ENCODE peak calls at places on chromosomes 3 and 15, in five cellular contexts. V is A549, O is AG04449, A is lower leg skin, Q is suprapubic skin. B is an unnamed sample.

GRCh38 chr3:132788299-132788698 is 66.1 kb upstream of the NPHP3 start:
- DNase-seq in V (no peak), O (no peak), A (peak; percentile 25), Q (no peak), B (no peak)

GRCh38 chr3:21913791-21914190 is 162.8 kb upstream of the ZNF385D start:
- DNase-seq in V (no peak), O (peak; percentile 41), A (no peak), Q (no peak), B (no peak)

GRCh38 chr3:169666501-169667379 is 3.2 kb upstream of the MECOM start:
- DNase-seq in V (no peak), O (no peak), A (no peak), Q (no peak), B (no peak)

GRCh38 chr3:57026918-57027317 is 33.5 kb upstream of the SPATA12 start:
- DNase-seq in V (no peak), O (no peak), A (no peak), Q (no peak), B (no peak)

GRCh38 chr3:12999147-13000140 is 73.8 kb downstream of the IQSEC1 start:
- DNase-seq in V (no peak), O (no peak), A (peak; percentile 91), Q (peak; percentile 94), B (peak; percentile 40)

GRCh38 chr15:60945196-60945595 is 283.9 kb downstream of the RORA start:
- DNase-seq in V (no peak), O (no peak), A (no peak), Q (peak; percentile 70), B (no peak)

GRCh38 chr3:100316656-100317069 is 17.9 kb upstream of the NIT2 start:
- DNase-seq in V (peak; percentile 25), O (peak; percentile 34), A (peak; percentile 37), Q (no peak), B (no peak)

GRCh38 chr15:77186518-77187095 is 115.7 kb upstream of the TSPAN3 start:
- DNase-seq in V (no peak), O (no peak), A (no peak), Q (no peak), B (no peak)

GRCh38 chr15:63366451-63366850 is 15.2 kb downstream of the CA12 start:
- DNase-seq in V (no peak), O (no peak), A (no peak), Q (no peak), B (no peak)

GRCh38 chr15:72222433-72222832 is 8.6 kb downstream of the PKM start:
- DNase-seq in V (peak; percentile 95), O (no peak), A (peak; percentile 71), Q (no peak), B (peak; percentile 99)

GRCh38 chr3:9290556-9290955 is 41.1 kb upstream of the SRGAP3 start:
- DNase-seq in V (no peak), O (no peak), A (no peak), Q (no peak), B (no peak)

GRCh38 chr3:17730318-17730967 is 12.0 kb downstream of the TBC1D5 start:
- DNase-seq in V (no peak), O (peak; percentile 16), A (no peak), Q (no peak), B (no peak)

GRCh38 chr3:185549651-185550111 is 2.7 kb downstream of the LIPH start:
- DNase-seq in V (no peak), O (no peak), A (no peak), Q (no peak), B (no peak)

GRCh38 chr3:186732169-186732766 is 15.1 kb downstream of the KNG1 start:
- DNase-seq in V (no peak), O (no peak), A (no peak), Q (no peak), B (no peak)

GRCh38 chr3:77967621-77968020 is 927.7 kb downstream of the ROBO2 start:
- DNase-seq in V (no peak), O (no peak), A (no peak), Q (no peak), B (no peak)

GRCh38 chr3:158166223-158166622 is 56.3 kb downstream of the RSRC1 start:
- DNase-seq in V (no peak), O (no peak), A (no peak), Q (no peak), B (no peak)

GRCh38 chr3:152257246-152258074 is 11.3 kb upstream of the MBNL1 start:
- DNase-seq in V (no peak), O (no peak), A (no peak), Q (no peak), B (no peak)

GRCh38 chr15:35705030-35705884 is 159.3 kb upstream of the DPH6 start:
- DNase-seq in V (no peak), O (no peak), A (no peak), Q (no peak), B (no peak)

DNA sequence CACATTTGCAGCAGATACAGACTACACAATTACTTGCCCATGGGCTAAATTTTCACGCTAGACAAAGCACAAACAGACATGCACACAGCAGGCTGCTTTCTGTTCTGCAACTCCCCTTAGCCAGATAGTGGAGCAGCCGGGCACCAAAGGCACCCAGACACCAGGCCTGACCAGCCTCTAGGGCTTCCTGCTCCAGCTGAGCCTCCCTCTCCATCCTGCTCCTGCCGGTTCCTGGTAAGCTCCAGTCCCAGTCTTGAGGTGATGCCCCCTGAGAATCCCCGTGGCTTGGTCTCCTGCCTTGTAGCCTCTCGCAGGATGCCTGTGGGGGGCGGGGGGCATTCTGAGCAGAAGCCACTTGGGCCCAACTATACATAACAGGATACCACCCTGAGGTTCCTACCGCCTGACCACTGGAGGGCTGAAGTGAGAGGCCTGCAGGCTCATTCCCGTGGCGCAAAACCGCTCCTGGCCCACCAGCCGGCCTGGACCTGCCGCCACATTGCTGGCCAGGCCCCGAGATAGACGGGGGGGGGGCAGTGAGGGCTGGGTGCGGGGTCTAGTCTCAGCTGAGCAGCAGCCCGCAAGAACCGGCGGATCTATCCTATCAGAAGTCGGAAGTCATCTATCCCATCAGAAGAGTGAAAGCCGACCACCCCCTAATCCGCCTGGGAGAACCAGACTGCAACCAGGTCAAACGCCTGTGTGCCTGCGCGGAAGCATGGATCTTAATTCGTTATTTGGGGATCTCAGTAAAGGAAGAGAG is 3.9 kb downstream of the FOXL2 start:
- DNase-seq in V (no peak), O (no peak), A (no peak), Q (no peak), B (no peak)
- H3K4me3 ChIP-seq in V (no peak overlapping the region), O (no peak overlapping the region), A (no peak overlapping the region), Q (no peak overlapping the region), B (no peak overlapping the region)

DNA sequence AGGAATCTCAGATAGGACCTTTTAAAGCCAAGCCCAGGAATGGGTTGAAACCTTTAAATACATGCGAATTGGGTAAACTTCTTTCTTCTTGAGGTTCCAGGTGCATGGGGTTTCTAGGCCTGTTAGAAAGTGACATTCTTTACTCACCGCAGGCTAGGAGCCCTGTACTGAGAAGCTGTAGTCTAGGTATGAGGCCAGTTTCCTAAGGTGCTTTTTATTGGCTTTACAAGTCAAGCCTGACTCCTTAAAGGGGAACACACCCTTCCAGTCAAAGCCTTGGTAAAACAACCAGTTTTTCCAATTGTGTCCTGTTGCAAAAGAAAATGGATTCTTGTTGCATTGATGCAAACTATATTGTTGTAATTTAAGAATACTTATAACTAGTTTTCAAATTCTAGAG is 76.1 kb upstream of the ATP11B start:
- DNase-seq in V (no peak), O (no peak), A (no peak), Q (no peak), B (no peak)
- H3K4me3 ChIP-seq in V (no peak overlapping the region), O (no peak overlapping the region), A (no peak overlapping the region), Q (no peak overlapping the region), B (no peak overlapping the region)

DNA sequence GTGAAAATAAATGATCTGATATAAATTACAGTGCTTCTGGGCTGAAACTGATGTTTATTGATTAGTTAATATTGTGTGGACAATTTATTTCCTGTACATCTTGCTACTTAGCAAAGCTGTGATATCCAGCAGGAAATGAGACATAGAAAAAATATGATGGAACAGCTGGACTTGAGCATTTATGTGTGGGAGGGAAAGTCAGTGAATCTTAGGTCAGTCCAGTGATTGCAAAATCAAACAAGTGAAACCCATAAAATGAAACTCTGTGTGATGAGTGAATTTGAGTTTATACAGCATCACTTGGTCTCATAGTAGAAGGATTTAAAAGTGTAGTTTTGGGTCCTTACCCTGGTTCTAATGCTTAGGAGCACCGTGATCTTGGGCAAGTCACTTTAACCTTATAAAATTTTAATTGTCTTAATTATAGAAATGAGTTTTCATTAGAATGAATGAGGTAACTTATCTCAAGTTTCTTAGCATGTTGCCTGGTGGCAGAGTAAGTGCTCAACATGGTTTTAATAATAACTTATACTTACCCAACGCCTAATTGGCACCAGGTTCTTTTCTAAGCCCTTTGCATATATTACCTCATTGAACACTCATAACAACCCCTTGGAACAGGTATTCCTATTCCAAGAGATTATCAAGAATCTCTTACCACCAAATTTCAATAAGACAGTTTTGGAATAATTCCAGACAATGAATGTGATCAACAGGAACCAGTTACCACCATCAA is 194.6 kb downstream of the ADAMTSL3 start:
- DNase-seq in V (no peak), O (peak; percentile 31), A (no peak), Q (no peak), B (no peak)
- H3K4me3 ChIP-seq in V (no peak overlapping the region), O (no peak overlapping the region), A (no peak overlapping the region), Q (no peak overlapping the region), B (no peak overlapping the region)

GRCh38 chr15:67109141-67110034 is 44.0 kb downstream of the SMAD3 start:
- DNase-seq in V (peak; percentile 88), O (peak; percentile 99), A (no peak), Q (no peak), B (no peak)
- H3K4me3 ChIP-seq in V (no peak overlapping the region), O (no peak overlapping the region), A (no peak overlapping the region), Q (no peak overlapping the region), B (no peak overlapping the region)

GRCh38 chr15:40931300-40932142 is 2.4 kb downstream of the DLL4 start:
- DNase-seq in V (no peak), O (no peak), A (no peak), Q (no peak), B (peak; percentile 67)
- H3K4me3 ChIP-seq in V (no peak overlapping the region), O (no peak overlapping the region), A (no peak overlapping the region), Q (peak overlapping the region; percentile 65), B (no peak overlapping the region)

DNA sequence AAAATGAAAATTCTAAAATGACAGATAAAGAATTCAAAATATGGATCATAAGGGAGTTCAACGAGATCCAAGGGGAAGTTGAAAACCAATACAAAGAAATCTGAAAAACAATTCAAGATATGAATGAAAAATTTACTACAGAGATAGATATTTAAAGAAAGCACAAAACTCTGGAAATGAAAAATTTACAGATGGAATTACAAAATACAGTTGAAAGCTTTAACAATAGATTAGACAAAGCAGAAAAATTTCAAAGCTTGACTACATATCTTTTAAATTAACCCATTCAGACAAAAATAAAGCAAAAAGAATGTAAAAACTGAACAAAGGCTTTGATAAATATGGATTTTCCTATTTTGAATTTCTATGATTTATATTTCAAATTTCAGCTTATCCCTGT is 211.1 kb downstream of the SLC9A9 start:
- DNase-seq in V (no peak), O (no peak), A (no peak), Q (no peak), B (no peak)
- H3K4me3 ChIP-seq in V (no peak overlapping the region), O (no peak overlapping the region), A (no peak overlapping the region), Q (no peak overlapping the region), B (no peak overlapping the region)

B was measured in RWPE2.